ENCODE peak calls at places on chromosome 11, in four cellular contexts. B is mammary epithelial cell, Q is PC-3, L is GM12878. H is an unnamed sample.

GRCh38 chr11:1908579-1908978 is 10.9 kb upstream of the TNNT3 start:
- DNase-seq in B (no peak), Q (no peak), L (no peak), H (peak; percentile 86)

GRCh38 chr11:69425895-69426544 is 55.4 kb upstream of the LINC01488 start:
- DNase-seq in B (no peak), Q (no peak), L (no peak), H (no peak)

GRCh38 chr11:819129-819931 is 616 bp downstream of the PNPLA2 start:
- DNase-seq in B (peak; percentile 81), Q (peak; percentile 80), L (no peak), H (peak; percentile 85)

GRCh38 chr11:848988-849824 is 6.6 kb downstream of the TSPAN4 start:
- DNase-seq in B (no peak), Q (no peak), L (no peak), H (peak; percentile 28)

GRCh38 chr11:102914238-102915043 is 39.7 kb upstream of the MMP12 start:
- DNase-seq in B (peak; percentile 28), Q (peak; percentile 76), L (no peak), H (peak; percentile 53)

GRCh38 chr11:105092255-105093239 is 47.0 kb downstream of the CARD18 start:
- DNase-seq in B (peak; percentile 80), Q (peak; percentile 67), L (no peak), H (peak; percentile 21)

GRCh38 chr11:17972987-17973386 is 39.9 kb downstream of the SERGEF start:
- DNase-seq in B (peak; percentile 94), Q (peak; percentile 35), L (no peak), H (peak; percentile 44)

GRCh38 chr11:76700177-76701100 is 29.9 kb upstream of the LRRC32 start:
- DNase-seq in B (peak; percentile 12), Q (peak; percentile 61), L (no peak), H (peak; percentile 95)

GRCh38 chr11:32571039-32571438 is 12.6 kb upstream of the EIF3M start:
- DNase-seq in B (no peak), Q (no peak), L (no peak), H (no peak)

GRCh38 chr11:79414644-79415317 is 26.0 kb downstream of the TENM4 start:
- DNase-seq in B (peak; percentile 76), Q (peak; percentile 61), L (no peak), H (no peak)

GRCh38 chr11:46977038-46977818 is 40.7 kb downstream of the CSTPP1 start:
- DNase-seq in B (no peak), Q (no peak), L (no peak), H (no peak)

GRCh38 chr11:3231851-3232744 is at the start of gene MRGPRE:
- DNase-seq in B (peak; percentile 8), Q (no peak), L (no peak), H (no peak)

GRCh38 chr11:54558919-54559318 is 44.9 kb downstream of the OR4C46 start:
- DNase-seq in B (no peak), Q (peak; percentile 4), L (no peak), H (no peak)

GRCh38 chr11:77299528-77299993 is 1.9 kb downstream of the GDPD4 start:
- DNase-seq in B (peak; percentile 78), Q (peak; percentile 99), L (no peak), H (no peak)

GRCh38 chr11:128476729-128477128 is 110.6 kb downstream of the ETS1 start:
- DNase-seq in B (no peak), Q (no peak), L (no peak), H (no peak)

GRCh38 chr11:101401245-101401644 is 182.6 kb downstream of the TRPC6 start:
- DNase-seq in B (no peak), Q (no peak), L (no peak), H (no peak)

GRCh38 chr11:104075091-104075490 is 38.7 kb downstream of the DDI1 start:
- DNase-seq in B (no peak), Q (no peak), L (no peak), H (no peak)

GRCh38 chr11:134385774-134386565 is 26.1 kb downstream of the B3GAT1 start:
- DNase-seq in B (no peak), Q (peak; percentile 23), L (no peak), H (no peak)

GRCh38 chr11:45665206-45665932 is at the start of gene CHST1:
- DNase-seq in B (peak; percentile 11), Q (no peak), L (no peak), H (peak; percentile 51)

GRCh38 chr11:39569784-39570183 is 1889.7 kb downstream of the LRRC4C start:
- DNase-seq in B (no peak), Q (no peak), L (no peak), H (no peak)

GRCh38 chr11:133197425-133197824 is 334.9 kb downstream of the OPCML start:
- DNase-seq in B (peak; percentile 9), Q (no peak), L (no peak), H (no peak)

GRCh38 chr11:105273660-105274280 is 134.2 kb upstream of the CARD18 start:
- DNase-seq in B (no peak), Q (no peak), L (no peak), H (no peak)

GRCh38 chr11:3970101-3970500 is 114.6 kb downstream of the STIM1 start:
- DNase-seq in B (no peak), Q (no peak), L (no peak), H (no peak)

GRCh38 chr11:111978028-111978771 is 41.1 kb downstream of the DIXDC1 start:
- DNase-seq in B (peak; percentile 78), Q (peak; percentile 63), L (no peak), H (peak; percentile 79)

GRCh38 chr11:30348035-30348434 is 25.1 kb downstream of the ARL14EP start:
- DNase-seq in B (no peak), Q (no peak), L (no peak), H (no peak)

GRCh38 chr11:69463892-69464620 is 17.4 kb upstream of the LINC01488 start:
- DNase-seq in B (no peak), Q (no peak), L (no peak), H (no peak)

GRCh38 chr11:976431-977160 is 50.9 kb downstream of the AP2A2 start:
- DNase-seq in B (peak; percentile 12), Q (no peak), L (no peak), H (no peak)

GRCh38 chr11:101738494-101738893 is 154.7 kb upstream of the TRPC6 start:
- DNase-seq in B (no peak), Q (no peak), L (no peak), H (no peak)

GRCh38 chr11:78181155-78181554 is 7.3 kb downstream of the KCTD21 start:
- DNase-seq in B (no peak), Q (no peak), L (no peak), H (no peak)

GRCh38 chr11:34451053-34451452 is 12.3 kb downstream of the CAT start:
- DNase-seq in B (no peak), Q (no peak), L (no peak), H (no peak)

GRCh38 chr11:34446389-34446788 is 7.7 kb downstream of the CAT start:
- DNase-seq in B (no peak), Q (no peak), L (no peak), H (no peak)

GRCh38 chr11:34448223-34448994 is 9.7 kb downstream of the CAT start:
- DNase-seq in B (no peak), Q (no peak), L (no peak), H (no peak)

GRCh38 chr11:34447044-34447443 is 8.3 kb downstream of the CAT start:
- DNase-seq in B (no peak), Q (no peak), L (no peak), H (no peak)

DNA sequence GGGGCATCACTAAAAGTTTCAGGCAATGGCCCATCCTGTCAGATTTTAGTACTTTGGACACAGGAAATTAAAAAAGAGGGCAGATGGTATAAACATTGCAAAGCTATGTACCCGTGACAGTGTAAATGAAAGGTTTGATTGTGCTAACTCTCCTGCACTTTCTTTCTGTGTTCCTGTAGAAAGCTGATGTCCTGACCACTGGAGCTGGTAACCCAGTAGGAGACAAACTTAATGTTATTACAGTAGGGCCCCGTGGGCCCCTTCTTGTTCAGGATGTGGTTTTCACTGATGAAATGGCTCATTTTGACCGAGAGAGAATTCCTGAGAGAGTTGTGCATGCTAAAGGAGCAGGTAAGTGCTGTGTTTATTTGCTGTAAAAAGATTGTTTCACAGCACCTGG is 10.3 kb downstream of the CAT start:
- DNase-seq in B (peak; percentile 60), Q (no peak), L (no peak), H (no peak)
- H3K4me2 ChIP-seq in B (peak overlapping the region; percentile 18), Q (no peak overlapping the region), L (peak overlapping the region; percentile 59), H (no peak overlapping the region)

GRCh38 chr11:36048496-36049247 is 104.8 kb downstream of the LDLRAD3 start:
- DNase-seq in B (no peak), Q (no peak), L (no peak), H (no peak)
- H2AFZ ChIP-seq in B (no peak overlapping the region), Q (no peak overlapping the region), L (no peak overlapping the region), H (no peak overlapping the region)

GRCh38 chr11:63246045-63246444 is 2.6 kb upstream of the SLC22A25 start:
- DNase-seq in B (no peak), Q (no peak), L (no peak), H (no peak)
- H3K4me3 ChIP-seq in B (no peak overlapping the region), Q (no peak overlapping the region), L (no peak overlapping the region), H (no peak overlapping the region)

GRCh38 chr11:119402470-119402869 is 20.5 kb downstream of the THY1 start:
- DNase-seq in B (no peak), Q (no peak), L (no peak), H (no peak)

GRCh38 chr11:119403021-119403420 is 20.0 kb downstream of the THY1 start:
- DNase-seq in B (no peak), Q (no peak), L (no peak), H (no peak)

GRCh38 chr11:119397740-119398139 is 16.2 kb upstream of the USP2 start:
- DNase-seq in B (no peak), Q (no peak), L (no peak), H (no peak)

GRCh38 chr11:119404872-119405271 is 18.1 kb downstream of the THY1 start:
- DNase-seq in B (no peak), Q (no peak), L (no peak), H (no peak)

DNA sequence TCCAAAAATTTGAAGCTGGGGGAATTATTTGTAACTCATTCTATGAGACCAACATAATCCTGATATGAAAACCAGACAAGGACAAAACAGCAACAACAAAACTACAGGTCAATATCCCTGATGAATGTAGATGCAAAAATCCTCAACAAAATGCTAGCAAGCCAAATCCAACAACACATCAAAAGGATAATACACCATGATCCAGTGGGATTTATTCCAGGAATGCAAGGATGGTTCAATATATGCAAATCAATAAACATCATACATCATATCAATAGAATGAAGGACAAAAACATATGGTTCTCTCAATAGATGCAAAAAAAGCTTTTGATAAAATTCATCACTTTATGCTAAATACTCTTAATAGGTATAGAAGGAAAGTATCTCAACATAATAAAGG is 19.4 kb upstream of the USP2 start:
- DNase-seq in B (no peak), Q (no peak), L (no peak), H (no peak)
- H3K4me2 ChIP-seq in B (no peak overlapping the region), Q (no peak overlapping the region), L (no peak overlapping the region), H (no peak overlapping the region)

GRCh38 chr11:27839226-27839913 is 139.1 kb upstream of the BDNF start:
- DNase-seq in B (no peak), Q (peak; percentile 52), L (no peak), H (peak; percentile 29)
- H2AFZ ChIP-seq in B (peak overlapping the region; percentile 56), Q (peak overlapping the region; percentile 59), L (no peak overlapping the region), H (peak overlapping the region; percentile 15)